ENCODE peak calls at places on chromosomes 16 and 17, in nine cellular contexts. F is SJSA1; E is GM23248; I is esophagus squamous epithelium; V is colonic mucosa; A is PC-3; L is CD8-positive, alpha-beta T cell; T is HAP-1; M is heart right ventricle. R is an unnamed sample. For H3K9me3, H3K36me3 and H3K27me3, the result is how much of the 10 kb centered on the place peaks cover.

GRCh38 chr17:50184611-50185398 is 16.6 kb downstream of the COL1A1 start:
- DNase-seq in T (no peak), M (no peak), L (no peak), V (no peak), E (peak), F (peak), I (no peak), A (no peak), R (peak)

GRCh38 chr17:11404431-11404830 is 163.4 kb downstream of the SHISA6 start:
- DNase-seq in A (peak), E (no peak), V (peak), T (no peak), M (no peak), F (peak), L (no peak), I (no peak), R (no peak)

GRCh38 chr17:62193297-62193696 is 128.2 kb upstream of the MED13 start:
- DNase-seq in A (no peak), F (no peak), V (no peak), E (no peak), T (no peak), I (no peak), M (no peak), L (no peak), R (no peak)

GRCh38 chr16:90034504-90034903 is 15.2 kb upstream of the DBNDD1 start:
- DNase-seq in T (no peak), V (no peak), L (no peak), I (no peak), E (no peak), F (no peak), M (no peak), A (no peak), R (no peak)

GRCh38 chr17:40562841-40563370 is 2.4 kb downstream of the CCR7 start:
- DNase-seq in A (no peak), T (no peak), V (no peak), L (no peak), F (peak), M (no peak), I (no peak), E (no peak), R (no peak)

GRCh38 chr17:29042679-29043538 is at the start of gene PIPOX:
- DNase-seq in M (peak), A (no peak), F (no peak), L (no peak), I (no peak), T (peak), V (no peak), E (no peak), R (no peak)

GRCh38 chr16:27369806-27370205 is 32.2 kb upstream of the IL21R start:
- DNase-seq in F (no peak), L (no peak), M (no peak), T (no peak), E (peak), I (no peak), V (no peak), A (peak), R (no peak)

GRCh38 chr17:49951362-49952080 is 17.5 kb upstream of the DLX4 start:
- DNase-seq in M (no peak), L (no peak), E (peak), F (no peak), A (peak), V (no peak), T (no peak), I (no peak), R (no peak)

GRCh38 chr16:84117482-84117843 is 721 bp upstream of the MBTPS1 start:
- DNase-seq in V (no peak), A (peak), L (no peak), F (no peak), M (no peak), T (no peak), E (no peak), I (no peak), R (no peak)

GRCh38 chr16:54236761-54237160 is 49.8 kb downstream of the IRX3 start:
- DNase-seq in M (no peak), E (peak), T (no peak), A (no peak), I (no peak), V (no peak), L (no peak), F (no peak), R (peak)

GRCh38 chr17:1179112-1179634 is 608 bp downstream of the ABR start:
- DNase-seq in E (peak), I (no peak), F (no peak), A (no peak), T (peak), L (no peak), M (no peak), V (no peak), R (no peak)

GRCh38 chr17:21399476-21400203 is 23.5 kb downstream of the KCNJ12 start:
- DNase-seq in E (no peak), T (no peak), F (no peak), L (no peak), V (no peak), I (no peak), A (no peak), M (no peak), R (no peak)

GRCh38 chr17:77471984-77472836 is 331.4 kb downstream of the SEC14L1 start:
- DNase-seq in V (no peak), M (peak), T (peak), F (peak), A (no peak), E (peak), L (no peak), I (no peak), R (peak)

GRCh38 chr17:78723001-78723796 is 58.9 kb downstream of the CYTH1 start:
- DNase-seq in T (peak), I (no peak), A (no peak), V (no peak), F (no peak), E (peak), M (peak), L (no peak), R (no peak)

GRCh38 chr17:2035549-2036490 is 5.9 kb downstream of the DPH1 start:
- DNase-seq in A (no peak), I (no peak), V (no peak), E (no peak), T (no peak), F (no peak), L (no peak), M (no peak), R (no peak)

GRCh38 chr17:70780031-70780430 is 610.7 kb downstream of the KCNJ2 start:
- DNase-seq in A (peak), M (no peak), L (no peak), T (no peak), F (no peak), I (no peak), V (no peak), E (peak), R (no peak)

GRCh38 chr17:53390575-53390974 is 432.2 kb upstream of the KIF2B start:
- DNase-seq in V (no peak), L (no peak), M (no peak), F (no peak), T (no peak), E (no peak), I (no peak), A (no peak), R (no peak)

GRCh38 chr16:62940573-62940972 is 904.3 kb upstream of the CDH8 start:
- DNase-seq in E (no peak), F (no peak), T (peak), I (no peak), M (no peak), V (no peak), L (no peak), A (no peak), R (no peak)

GRCh38 chr17:13334374-13334773 is 267.4 kb downstream of the HS3ST3A1 start:
- DNase-seq in I (no peak), E (no peak), A (no peak), M (no peak), V (no peak), L (no peak), T (no peak), F (no peak), R (no peak)

GRCh38 chr16:17476414-17477259 is 5.9 kb upstream of the XYLT1 start:
- DNase-seq in F (no peak), T (no peak), M (no peak), V (peak), E (peak), I (no peak), A (peak), L (no peak), R (peak)

GRCh38 chr17:43984521-43984920 is 19.9 kb upstream of the NAGS start:
- DNase-seq in F (no peak), L (no peak), M (no peak), E (no peak), V (no peak), T (no peak), I (no peak), A (no peak), R (no peak)

GRCh38 chr17:77634710-77635109 is 323.8 kb upstream of the TNRC6C start:
- DNase-seq in I (no peak), E (no peak), A (no peak), V (no peak), M (no peak), T (no peak), F (no peak), L (no peak), R (no peak)

GRCh38 chr16:85306071-85306792 is 194.0 kb upstream of the CIBAR2 start:
- DNase-seq in L (peak), A (peak), M (peak), V (peak), T (peak), E (peak), I (peak), F (peak), R (peak)

GRCh38 chr17:19812407-19812806 is 55.3 kb downstream of the ULK2 start:
- DNase-seq in E (peak), M (no peak), I (no peak), F (no peak), L (no peak), T (peak), A (peak), V (no peak), R (no peak)

GRCh38 chr17:3602499-3602898 is 6.7 kb downstream of the TRPV1 start:
- DNase-seq in F (no peak), I (no peak), A (no peak), T (peak), M (no peak), E (peak), L (no peak), V (no peak), R (no peak)

GRCh38 chr17:34601431-34601830 is 22.0 kb downstream of the TMEM132E start:
- DNase-seq in T (no peak), A (no peak), E (no peak), I (no peak), V (no peak), L (no peak), M (no peak), F (no peak), R (no peak)

GRCh38 chr16:27628216-27628945 is 78.4 kb downstream of the KATNIP start:
- DNase-seq in L (no peak), E (no peak), V (peak), F (no peak), A (no peak), T (no peak), I (no peak), M (no peak), R (no peak)

GRCh38 chr17:49730078-49730786 is 22.5 kb upstream of the SLC35B1 start:
- DNase-seq in A (no peak), F (no peak), I (no peak), M (peak), T (no peak), V (peak), L (no peak), E (peak), R (no peak)

GRCh38 chr16:89638455-89638854 is 19.1 kb downstream of the CHMP1A start:
- DNase-seq in E (no peak), T (no peak), A (no peak), I (no peak), V (no peak), L (no peak), M (no peak), F (no peak), R (no peak)

GRCh38 chr16:59758848-59759247 is 1024.7 kb upstream of the GOT2 start:
- DNase-seq in M (no peak), V (no peak), L (no peak), A (peak), I (no peak), E (no peak), T (no peak), F (no peak), R (peak)

GRCh38 chr16:59754854-59755253 is 1020.7 kb upstream of the GOT2 start:
- DNase-seq in M (peak), I (no peak), L (no peak), A (no peak), E (no peak), T (no peak), F (no peak), V (no peak), R (no peak)
- H3K9me3 ChIP-seq in M (under half), I (under half), L (under half), A (under half), E (under half), T (under half), F (under half), V (under half), R (under half)

GRCh38 chr16:11061629-11062270 is 117.4 kb downstream of the CLEC16A start:
- DNase-seq in I (no peak), A (no peak), T (no peak), F (no peak), E (no peak), M (no peak), L (no peak), V (no peak), R (no peak)
- H3K36me3 ChIP-seq in I (under half), A (under half), T (under half), F (under half), E (under half), M (under half), L (under half), V (under half), R (under half)

GRCh38 chr16:73197598-73197997 is 149.7 kb upstream of the ZFHX3 start:
- DNase-seq in F (no peak), M (no peak), I (no peak), T (no peak), A (no peak), L (no peak), V (peak), E (no peak), R (no peak)
- H3K27me3 ChIP-seq in F (under half), M (under half), I (under half), T (under half), A (under half), L (under half), V (under half), E (under half), R (under half)

GRCh38 chr17:16911141-16911937 is 60.6 kb downstream of the TNFRSF13B start:
- DNase-seq in T (no peak), V (peak), L (no peak), M (no peak), E (no peak), F (no peak), A (no peak), I (no peak), R (no peak)

GRCh38 chr17:16909887-16910286 is 62.0 kb downstream of the TNFRSF13B start:
- DNase-seq in E (no peak), A (no peak), F (no peak), T (no peak), I (no peak), V (no peak), L (no peak), M (no peak), R (no peak)

GRCh38 chr17:16910341-16910740 is 61.6 kb downstream of the TNFRSF13B start:
- DNase-seq in A (no peak), I (no peak), F (no peak), T (no peak), V (no peak), M (no peak), L (no peak), E (no peak), R (no peak)

GRCh38 chr17:16909472-16909871 is 62.4 kb downstream of the TNFRSF13B start:
- DNase-seq in T (no peak), E (no peak), L (no peak), I (no peak), M (no peak), F (no peak), V (no peak), A (no peak), R (no peak)

GRCh38 chr17:16912021-16912962 is 59.6 kb downstream of the TNFRSF13B start:
- DNase-seq in V (no peak), E (no peak), F (no peak), A (no peak), L (no peak), I (no peak), T (no peak), M (no peak), R (no peak)
- H3K9me3 ChIP-seq in V (under half), E (under half), F (under half), A (under half), L (under half), I (under half), T (under half), M (under half), R (under half)

DNA sequence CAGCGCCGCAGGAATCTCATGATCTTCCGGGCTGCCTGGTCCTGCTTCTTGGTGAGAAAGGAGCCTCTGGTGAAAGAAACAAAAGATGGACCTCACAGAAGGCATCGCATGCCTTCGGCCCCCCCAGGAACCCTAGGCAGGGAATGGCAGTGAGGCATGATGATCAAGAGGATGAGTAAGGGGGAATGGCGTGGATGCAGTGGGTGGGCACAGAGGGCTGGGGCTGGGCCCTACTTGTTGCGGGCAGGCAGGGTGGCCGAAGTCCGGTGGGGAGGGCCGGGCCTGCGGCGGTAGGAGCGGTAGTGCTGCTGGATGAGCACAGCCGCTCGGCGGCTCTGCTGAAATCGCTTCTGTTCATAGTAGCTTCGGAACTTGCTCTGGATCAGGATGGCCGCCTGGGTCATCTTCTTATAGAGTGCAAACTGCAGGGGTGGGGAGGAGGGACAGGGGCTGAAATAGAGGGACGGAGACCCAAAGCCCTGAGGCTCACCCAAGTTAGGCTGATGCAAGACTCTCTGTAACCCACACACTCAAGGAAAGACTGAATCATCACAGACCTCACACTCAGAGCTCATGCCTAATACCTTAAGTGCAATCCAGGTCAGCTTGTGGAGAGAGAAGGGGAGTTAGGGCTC is 1.4 kb upstream of the SPAG7 start:
- DNase-seq in A (peak), M (no peak), E (peak), I (no peak), T (no peak), F (peak), L (no peak), V (no peak), R (peak)
- H3K36me3 ChIP-seq in A (under half), M (under half), E (under half), I (under half), T (half or more), F (half or more), L (under half), V (under half), R (under half)

DNA sequence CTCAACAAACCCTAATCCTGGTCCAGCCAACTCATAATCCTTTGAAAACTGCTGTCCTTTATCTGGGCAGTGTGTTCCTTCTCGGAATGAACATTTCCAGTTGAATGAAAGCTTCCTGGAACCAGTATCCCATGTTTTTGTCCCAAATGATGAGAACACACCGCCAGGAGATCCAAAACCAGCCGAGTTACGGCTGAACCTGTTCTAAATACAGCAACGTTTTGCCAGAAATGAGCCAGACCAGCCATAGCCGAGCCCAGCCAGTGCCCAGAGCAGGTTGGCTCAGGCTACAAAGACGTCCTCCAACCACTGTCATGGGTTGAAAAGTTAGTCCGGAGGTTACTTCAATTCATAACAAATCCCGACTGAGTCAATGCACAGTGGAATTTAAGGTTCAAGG is 67.6 kb upstream of the FOXF1 start:
- DNase-seq in L (no peak), T (no peak), I (no peak), M (no peak), A (no peak), V (no peak), F (no peak), E (no peak), R (no peak)
- H3K27me3 ChIP-seq in L (under half), T (under half), I (under half), M (under half), A (half or more), V (under half), F (under half), E (half or more), R (under half)

GRCh38 chr16:694187-694862 is 4.1 kb upstream of the WDR24 start:
- DNase-seq in A (no peak), L (no peak), F (no peak), T (no peak), M (no peak), E (no peak), V (no peak), I (no peak), R (no peak)
- H3K9me3 ChIP-seq in A (under half), L (under half), F (under half), T (under half), M (under half), E (under half), V (under half), I (under half), R (under half)